ENCODE peak calls at places on chromosomes 5 and 9, in seven cellular contexts. One of them, this sample, is unnamed.

GRCh38 chr5:141848771-141849370 is 29.3 kb downstream of the PCDH1 start:
- DNase-seq in ascending aorta: peak
- DNase-seq in suprapubic skin: no peak
- DNase-seq in lower lobe of right lung: peak
- DNase-seq in testis: peak
- DNase-seq in left ventricle myocardium inferior: peak
- DNase-seq in RWPE1: peak
- DNase-seq in this sample: peak

GRCh38 chr5:121915765-121916164 is 46.0 kb upstream of the SRFBP1 start:
- DNase-seq in lower lobe of right lung: no peak
- DNase-seq in suprapubic skin: no peak
- DNase-seq in testis: no peak
- DNase-seq in RWPE1: peak
- DNase-seq in ascending aorta: no peak
- DNase-seq in left ventricle myocardium inferior: no peak
- DNase-seq in this sample: no peak

GRCh38 chr5:107449369-107449768 is 221.4 kb downstream of the EFNA5 start:
- DNase-seq in lower lobe of right lung: no peak
- DNase-seq in testis: no peak
- DNase-seq in ascending aorta: no peak
- DNase-seq in left ventricle myocardium inferior: no peak
- DNase-seq in RWPE1: no peak
- DNase-seq in suprapubic skin: no peak
- DNase-seq in this sample: no peak

GRCh38 chr5:110441035-110441434 is 285.4 kb downstream of the TMEM232 start:
- DNase-seq in left ventricle myocardium inferior: no peak
- DNase-seq in RWPE1: peak
- DNase-seq in testis: peak
- DNase-seq in lower lobe of right lung: no peak
- DNase-seq in ascending aorta: no peak
- DNase-seq in suprapubic skin: no peak
- DNase-seq in this sample: no peak

GRCh38 chr9:12416736-12417135 is 276.4 kb upstream of the TYRP1 start:
- DNase-seq in testis: no peak
- DNase-seq in ascending aorta: no peak
- DNase-seq in lower lobe of right lung: no peak
- DNase-seq in RWPE1: no peak
- DNase-seq in left ventricle myocardium inferior: no peak
- DNase-seq in suprapubic skin: no peak
- DNase-seq in this sample: no peak

GRCh38 chr5:170747851-170748250 is 35.7 kb upstream of the GABRP start:
- DNase-seq in suprapubic skin: no peak
- DNase-seq in left ventricle myocardium inferior: no peak
- DNase-seq in ascending aorta: peak
- DNase-seq in testis: no peak
- DNase-seq in RWPE1: no peak
- DNase-seq in lower lobe of right lung: no peak
- DNase-seq in this sample: no peak

GRCh38 chr5:124867064-124867707 is 120.7 kb upstream of the ZNF608 start:
- DNase-seq in suprapubic skin: no peak
- DNase-seq in RWPE1: no peak
- DNase-seq in testis: no peak
- DNase-seq in left ventricle myocardium inferior: no peak
- DNase-seq in ascending aorta: no peak
- DNase-seq in lower lobe of right lung: no peak
- DNase-seq in this sample: no peak

GRCh38 chr9:14419302-14419937 is 105.5 kb upstream of the NFIB start:
- DNase-seq in testis: no peak
- DNase-seq in left ventricle myocardium inferior: no peak
- DNase-seq in RWPE1: no peak
- DNase-seq in lower lobe of right lung: no peak
- DNase-seq in suprapubic skin: no peak
- DNase-seq in ascending aorta: no peak
- DNase-seq in this sample: no peak

GRCh38 chr9:95003694-95004451 is 277.4 kb downstream of the AOPEP start:
- DNase-seq in suprapubic skin: no peak
- DNase-seq in testis: peak
- DNase-seq in lower lobe of right lung: peak
- DNase-seq in RWPE1: peak
- DNase-seq in ascending aorta: no peak
- DNase-seq in left ventricle myocardium inferior: peak
- DNase-seq in this sample: no peak

GRCh38 chr9:80030801-80031200 is 459.0 kb downstream of the TLE4 start:
- DNase-seq in RWPE1: no peak
- DNase-seq in testis: no peak
- DNase-seq in lower lobe of right lung: no peak
- DNase-seq in left ventricle myocardium inferior: no peak
- DNase-seq in ascending aorta: no peak
- DNase-seq in suprapubic skin: no peak
- DNase-seq in this sample: no peak

GRCh38 chr9:115198018-115198417 is 80.1 kb upstream of the TNC start:
- DNase-seq in RWPE1: no peak
- DNase-seq in ascending aorta: no peak
- DNase-seq in testis: peak
- DNase-seq in left ventricle myocardium inferior: peak
- DNase-seq in lower lobe of right lung: peak
- DNase-seq in suprapubic skin: no peak
- DNase-seq in this sample: no peak

GRCh38 chr5:106418196-106418595 is 1252.5 kb downstream of the EFNA5 start:
- DNase-seq in suprapubic skin: no peak
- DNase-seq in ascending aorta: no peak
- DNase-seq in left ventricle myocardium inferior: no peak
- DNase-seq in lower lobe of right lung: no peak
- DNase-seq in RWPE1: no peak
- DNase-seq in testis: no peak
- DNase-seq in this sample: no peak

GRCh38 chr5:140882591-140882899 is 621 bp downstream of the PCDHA13 start:
- DNase-seq in ascending aorta: no peak
- DNase-seq in suprapubic skin: no peak
- DNase-seq in lower lobe of right lung: no peak
- DNase-seq in RWPE1: peak
- DNase-seq in testis: peak
- DNase-seq in left ventricle myocardium inferior: no peak
- DNase-seq in this sample: no peak

GRCh38 chr5:77849308-77849900 is 73.3 kb upstream of the TBCA start:
- DNase-seq in testis: no peak
- DNase-seq in ascending aorta: no peak
- DNase-seq in lower lobe of right lung: no peak
- DNase-seq in left ventricle myocardium inferior: no peak
- DNase-seq in suprapubic skin: no peak
- DNase-seq in RWPE1: no peak
- DNase-seq in this sample: no peak

GRCh38 chr9:126959326-126959725 is 44.7 kb downstream of the RALGPS1 start:
- DNase-seq in suprapubic skin: no peak
- DNase-seq in testis: no peak
- DNase-seq in lower lobe of right lung: no peak
- DNase-seq in RWPE1: no peak
- DNase-seq in left ventricle myocardium inferior: no peak
- DNase-seq in ascending aorta: no peak
- DNase-seq in this sample: no peak

GRCh38 chr9:111952559-111952958 is 55.9 kb downstream of the UGCG start:
- DNase-seq in RWPE1: peak
- DNase-seq in ascending aorta: peak
- DNase-seq in left ventricle myocardium inferior: no peak
- DNase-seq in suprapubic skin: no peak
- DNase-seq in testis: no peak
- DNase-seq in lower lobe of right lung: no peak
- DNase-seq in this sample: no peak

GRCh38 chr5:83472508-83473343 is 1.2 kb downstream of the VCAN start:
- DNase-seq in suprapubic skin: peak
- DNase-seq in lower lobe of right lung: peak
- DNase-seq in RWPE1: peak
- DNase-seq in testis: peak
- DNase-seq in ascending aorta: peak
- DNase-seq in left ventricle myocardium inferior: peak
- DNase-seq in this sample: no peak

GRCh38 chr9:74887041-74887980 is at the start of gene TRPM6:
- DNase-seq in testis: peak
- DNase-seq in ascending aorta: peak
- DNase-seq in RWPE1: peak
- DNase-seq in left ventricle myocardium inferior: peak
- DNase-seq in lower lobe of right lung: peak
- DNase-seq in suprapubic skin: peak
- DNase-seq in this sample: peak

GRCh38 chr9:128121466-128121810 is 6.1 kb downstream of the PTGES2 start:
- DNase-seq in RWPE1: no peak
- DNase-seq in suprapubic skin: no peak
- DNase-seq in left ventricle myocardium inferior: peak
- DNase-seq in ascending aorta: no peak
- DNase-seq in testis: no peak
- DNase-seq in lower lobe of right lung: no peak
- DNase-seq in this sample: no peak

GRCh38 chr5:155368490-155368889 is 354.9 kb downstream of the KIF4B start:
- DNase-seq in RWPE1: no peak
- DNase-seq in suprapubic skin: no peak
- DNase-seq in left ventricle myocardium inferior: no peak
- DNase-seq in testis: no peak
- DNase-seq in ascending aorta: no peak
- DNase-seq in lower lobe of right lung: no peak
- DNase-seq in this sample: no peak

GRCh38 chr5:91024727-91025126 is 358.4 kb downstream of the ARRDC3 start:
- DNase-seq in lower lobe of right lung: no peak
- DNase-seq in ascending aorta: no peak
- DNase-seq in left ventricle myocardium inferior: no peak
- DNase-seq in RWPE1: no peak
- DNase-seq in testis: no peak
- DNase-seq in suprapubic skin: no peak
- DNase-seq in this sample: no peak

GRCh38 chr5:132259061-132259851 is 1.8 kb downstream of the PDLIM4 start:
- DNase-seq in lower lobe of right lung: no peak
- DNase-seq in testis: peak
- DNase-seq in suprapubic skin: peak
- DNase-seq in ascending aorta: peak
- DNase-seq in left ventricle myocardium inferior: peak
- DNase-seq in RWPE1: peak
- DNase-seq in this sample: no peak

GRCh38 chr5:159514229-159514822 is 184.0 kb upstream of the IL12B start:
- DNase-seq in RWPE1: no peak
- DNase-seq in testis: no peak
- DNase-seq in left ventricle myocardium inferior: no peak
- DNase-seq in suprapubic skin: no peak
- DNase-seq in ascending aorta: no peak
- DNase-seq in lower lobe of right lung: no peak
- DNase-seq in this sample: no peak

GRCh38 chr9:757246-757881 is 84.1 kb upstream of the DMRT1 start:
- DNase-seq in testis: peak
- DNase-seq in lower lobe of right lung: no peak
- DNase-seq in suprapubic skin: peak
- DNase-seq in ascending aorta: peak
- DNase-seq in left ventricle myocardium inferior: no peak
- DNase-seq in RWPE1: no peak
- DNase-seq in this sample: no peak

GRCh38 chr9:4490705-4491620 is 695 bp downstream of the SLC1A1 start:
- DNase-seq in testis: peak
- DNase-seq in ascending aorta: no peak
- DNase-seq in suprapubic skin: no peak
- DNase-seq in left ventricle myocardium inferior: no peak
- DNase-seq in RWPE1: no peak
- DNase-seq in lower lobe of right lung: no peak
- DNase-seq in this sample: no peak
- TF ChIP-seq CTCF in testis: no peak
- TF ChIP-seq CTCF in ascending aorta: no peak
- TF ChIP-seq CTCF in suprapubic skin: no peak
- TF ChIP-seq CTCF in left ventricle myocardium inferior: no peak
- TF ChIP-seq CTCF in RWPE1: no peak
- TF ChIP-seq CTCF in lower lobe of right lung: no peak
- TF ChIP-seq CTCF in this sample: no peak

DNA sequence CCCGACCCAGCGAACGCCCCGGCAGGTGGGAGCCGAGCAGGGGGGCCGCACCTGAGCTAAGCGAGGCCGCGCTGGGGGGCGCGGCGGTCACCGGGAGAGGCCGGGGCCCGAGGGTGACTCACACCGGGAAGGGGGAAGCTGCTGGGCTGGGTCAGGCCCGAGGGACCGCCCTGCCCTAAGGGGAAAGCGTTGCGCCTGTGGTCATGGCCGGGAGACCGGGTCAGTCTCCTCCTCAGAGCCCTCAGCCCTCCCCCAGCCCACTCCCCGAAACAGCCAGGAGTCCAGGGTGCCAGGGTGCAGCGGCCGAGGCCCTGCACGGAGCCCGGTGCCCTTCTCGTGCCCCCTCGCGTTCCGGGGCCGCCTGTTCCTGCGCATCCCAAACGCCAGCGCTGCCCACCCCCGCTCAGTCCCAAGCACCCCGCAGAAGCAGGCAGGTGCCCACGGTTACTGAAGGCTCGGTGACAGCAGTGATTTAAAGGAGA is 658 bp downstream of the NOXA1 start:
- DNase-seq in left ventricle myocardium inferior: peak
- DNase-seq in suprapubic skin: no peak
- DNase-seq in testis: no peak
- DNase-seq in RWPE1: peak
- DNase-seq in lower lobe of right lung: peak
- DNase-seq in ascending aorta: peak
- DNase-seq in this sample: no peak
- TF ChIP-seq CTCF in left ventricle myocardium inferior: no peak
- TF ChIP-seq CTCF in suprapubic skin: no peak
- TF ChIP-seq CTCF in testis: no peak
- TF ChIP-seq CTCF in RWPE1: no peak
- TF ChIP-seq CTCF in lower lobe of right lung: no peak
- TF ChIP-seq CTCF in ascending aorta: no peak
- TF ChIP-seq CTCF in this sample: no peak

GRCh38 chr5:174736351-174736721 is 12.0 kb downstream of the MSX2 start:
- DNase-seq in lower lobe of right lung: no peak
- DNase-seq in suprapubic skin: no peak
- DNase-seq in RWPE1: no peak
- DNase-seq in testis: no peak
- DNase-seq in ascending aorta: no peak
- DNase-seq in left ventricle myocardium inferior: no peak
- DNase-seq in this sample: no peak
- TF ChIP-seq CTCF in lower lobe of right lung: no peak
- TF ChIP-seq CTCF in suprapubic skin: peak
- TF ChIP-seq CTCF in RWPE1: no peak
- TF ChIP-seq CTCF in testis: no peak
- TF ChIP-seq CTCF in ascending aorta: no peak
- TF ChIP-seq CTCF in left ventricle myocardium inferior: no peak
- TF ChIP-seq CTCF in this sample: no peak

GRCh38 chr5:157327771-157328170 is 61.8 kb downstream of the CYFIP2 start:
- DNase-seq in suprapubic skin: no peak
- DNase-seq in lower lobe of right lung: no peak
- DNase-seq in RWPE1: no peak
- DNase-seq in left ventricle myocardium inferior: no peak
- DNase-seq in testis: no peak
- DNase-seq in ascending aorta: no peak
- DNase-seq in this sample: no peak

GRCh38 chr5:157326440-157327023 is 60.6 kb downstream of the CYFIP2 start:
- DNase-seq in ascending aorta: no peak
- DNase-seq in testis: no peak
- DNase-seq in RWPE1: no peak
- DNase-seq in suprapubic skin: no peak
- DNase-seq in left ventricle myocardium inferior: no peak
- DNase-seq in lower lobe of right lung: no peak
- DNase-seq in this sample: no peak

GRCh38 chr5:157322581-157322980 is 56.7 kb downstream of the CYFIP2 start:
- DNase-seq in RWPE1: no peak
- DNase-seq in suprapubic skin: no peak
- DNase-seq in ascending aorta: peak
- DNase-seq in testis: no peak
- DNase-seq in lower lobe of right lung: no peak
- DNase-seq in left ventricle myocardium inferior: no peak
- DNase-seq in this sample: no peak

GRCh38 chr5:157324237-157324636 is 58.3 kb downstream of the CYFIP2 start:
- DNase-seq in RWPE1: no peak
- DNase-seq in testis: no peak
- DNase-seq in left ventricle myocardium inferior: no peak
- DNase-seq in lower lobe of right lung: no peak
- DNase-seq in ascending aorta: no peak
- DNase-seq in suprapubic skin: no peak
- DNase-seq in this sample: no peak

GRCh38 chr5:157323107-157323706 is 57.3 kb downstream of the CYFIP2 start:
- DNase-seq in testis: no peak
- DNase-seq in left ventricle myocardium inferior: no peak
- DNase-seq in suprapubic skin: no peak
- DNase-seq in ascending aorta: peak
- DNase-seq in RWPE1: no peak
- DNase-seq in lower lobe of right lung: no peak
- DNase-seq in this sample: no peak
- TF ChIP-seq CTCF in testis: no peak
- TF ChIP-seq CTCF in left ventricle myocardium inferior: peak
- TF ChIP-seq CTCF in suprapubic skin: no peak
- TF ChIP-seq CTCF in ascending aorta: peak
- TF ChIP-seq CTCF in RWPE1: no peak
- TF ChIP-seq CTCF in lower lobe of right lung: no peak
- TF ChIP-seq CTCF in this sample: peak

This sample was measured in CD4-positive, alpha-beta T cell.